ENCODE peak calls at places on chromosomes 3 and 15, in six cellular contexts. H, V, J, L, R and D are unnamed samples.

GRCh38 chr15:64090527-64090926 is 3.1 kb downstream of the CIAO2A start:
- DNase-seq in H (no peak), V (no peak), J (no peak), L (no peak), R (no peak), D (no peak)

GRCh38 chr3:150062492-150062891 is 91.8 kb upstream of the PFN2 start:
- DNase-seq in H (no peak), V (no peak), J (no peak), L (peak), R (no peak), D (no peak)

GRCh38 chr3:184167786-184168185 is 6.9 kb upstream of the AP2M1 start:
- DNase-seq in H (no peak), V (no peak), J (no peak), L (no peak), R (no peak), D (no peak)

GRCh38 chr15:60006808-60007346 is 2.8 kb downstream of the FOXB1 start:
- DNase-seq in H (no peak), V (no peak), J (no peak), L (peak), R (no peak), D (no peak)

GRCh38 chr3:71551286-71551919 is 32.1 kb downstream of the FOXP1 start:
- DNase-seq in H (no peak), V (no peak), J (no peak), L (no peak), R (no peak), D (no peak)

GRCh38 chr3:150469931-150470740 is 62.0 kb downstream of the TSC22D2 start:
- DNase-seq in H (no peak), V (no peak), J (no peak), L (no peak), R (no peak), D (peak)

GRCh38 chr3:37029516-37030163 is 36.3 kb downstream of the MLH1 start:
- DNase-seq in H (no peak), V (no peak), J (no peak), L (no peak), R (no peak), D (peak)

GRCh38 chr15:39896101-39896500 is 24.0 kb downstream of the GPR176 start:
- DNase-seq in H (no peak), V (no peak), J (no peak), L (no peak), R (no peak), D (no peak)

GRCh38 chr3:70728311-70728710 is 415.9 kb upstream of the MDFIC2 start:
- DNase-seq in H (no peak), V (no peak), J (no peak), L (no peak), R (no peak), D (no peak)

GRCh38 chr3:25130724-25131123 is 297.3 kb upstream of the RARB start:
- DNase-seq in H (no peak), V (no peak), J (no peak), L (no peak), R (no peak), D (no peak)

GRCh38 chr3:112261742-112262141 is 32.3 kb downstream of the SLC9C1 start:
- DNase-seq in H (no peak), V (no peak), J (no peak), L (no peak), R (no peak), D (no peak)

GRCh38 chr3:194161181-194162045 is 25.5 kb downstream of the HES1 start:
- DNase-seq in H (no peak), V (peak), J (no peak), L (no peak), R (no peak), D (no peak)

GRCh38 chr3:20462723-20463122 is 276.7 kb upstream of the SGO1 start:
- DNase-seq in H (no peak), V (no peak), J (no peak), L (no peak), R (no peak), D (no peak)

GRCh38 chr3:130974201-130974600 is 52.4 kb downstream of the ASTE1 start:
- DNase-seq in H (no peak), V (no peak), J (no peak), L (no peak), R (no peak), D (no peak)

GRCh38 chr15:66995257-66995656 is 70.1 kb upstream of the SMAD3 start:
- DNase-seq in H (no peak), V (no peak), J (no peak), L (no peak), R (no peak), D (no peak)

GRCh38 chr3:72569754-72570440 is 278.3 kb downstream of the SHQ1 start:
- DNase-seq in H (no peak), V (no peak), J (no peak), L (no peak), R (no peak), D (no peak)

GRCh38 chr3:149376728-149377407 is 581 bp downstream of the TM4SF1 start:
- DNase-seq in H (no peak), V (no peak), J (no peak), L (no peak), R (no peak), D (no peak)

GRCh38 chr3:138890555-138891187 is 55.9 kb upstream of the PIK3CB start:
- DNase-seq in H (no peak), V (no peak), J (no peak), L (no peak), R (no peak), D (no peak)

GRCh38 chr3:178152010-178152409 is 384.2 kb upstream of the KCNMB2 start:
- DNase-seq in H (no peak), V (no peak), J (no peak), L (no peak), R (no peak), D (no peak)

GRCh38 chr3:173553635-173554280 is 156.2 kb downstream of the NLGN1 start:
- DNase-seq in H (no peak), V (no peak), J (no peak), L (peak), R (peak), D (no peak)

GRCh38 chr15:42919794-42920280 is 741 bp downstream of the TTBK2 start:
- DNase-seq in H (no peak), V (no peak), J (no peak), L (peak), R (peak), D (no peak)

GRCh38 chr3:56364665-56365064 is 103.6 kb downstream of the ERC2 start:
- DNase-seq in H (no peak), V (no peak), J (no peak), L (no peak), R (no peak), D (no peak)

GRCh38 chr15:48703544-48703943 is 58.0 kb upstream of the FBN1 start:
- DNase-seq in H (no peak), V (no peak), J (no peak), L (no peak), R (no peak), D (no peak)

GRCh38 chr3:31448035-31448881 is 84.5 kb upstream of the STT3B start:
- DNase-seq in H (no peak), V (peak), J (no peak), L (peak), R (peak), D (no peak)

GRCh38 chr15:63094495-63094931 is 27.1 kb upstream of the LACTB start:
- DNase-seq in H (no peak), V (no peak), J (no peak), L (no peak), R (no peak), D (no peak)

GRCh38 chr3:118938183-118938961 is 96.3 kb downstream of the IGSF11 start:
- DNase-seq in H (no peak), V (no peak), J (no peak), L (no peak), R (no peak), D (no peak)

GRCh38 chr3:126121632-126122031 is 37.7 kb upstream of the SLC41A3 start:
- DNase-seq in H (no peak), V (peak), J (no peak), L (no peak), R (peak), D (no peak)

GRCh38 chr3:182212479-182213076 is 500.9 kb downstream of the SOX2 start:
- DNase-seq in H (no peak), V (peak), J (peak), L (no peak), R (peak), D (peak)

GRCh38 chr15:100131321-100132224 is 210.2 kb downstream of the ADAMTS17 start:
- DNase-seq in H (no peak), V (peak), J (no peak), L (peak), R (peak), D (no peak)

GRCh38 chr3:50318615-50319014 is 3.9 kb downstream of the HYAL2 start:
- DNase-seq in H (no peak), V (no peak), J (no peak), L (no peak), R (no peak), D (no peak)

GRCh38 chr3:54969652-54970051 is 41.8 kb upstream of the LRTM1 start:
- DNase-seq in H (no peak), V (no peak), J (no peak), L (no peak), R (no peak), D (no peak)

GRCh38 chr3:185175370-185175987 is 22.6 kb upstream of the C3orf70 start:
- DNase-seq in H (peak), V (peak), J (no peak), L (peak), R (peak), D (no peak)

GRCh38 chr3:17261627-17262369 is 377.0 kb downstream of the PLCL2 start:
- DNase-seq in H (no peak), V (no peak), J (no peak), L (no peak), R (no peak), D (no peak)

GRCh38 chr15:75589071-75589470 is 10.0 kb upstream of the PTPN9 start:
- DNase-seq in H (no peak), V (no peak), J (no peak), L (no peak), R (no peak), D (no peak)

GRCh38 chr3:31999902-32000439 is 18.4 kb downstream of the ZNF860 start:
- DNase-seq in H (no peak), V (no peak), J (no peak), L (no peak), R (no peak), D (no peak)

GRCh38 chr3:139460529-139460928 is 15.8 kb downstream of the RBP2 start:
- DNase-seq in H (no peak), V (no peak), J (no peak), L (no peak), R (no peak), D (no peak)

GRCh38 chr3:154548341-154548740 is 118.4 kb upstream of the GPR149 start:
- DNase-seq in H (no peak), V (no peak), J (no peak), L (no peak), R (no peak), D (no peak)

GRCh38 chr3:186598794-186599141 is 14.1 kb upstream of the AHSG start:
- DNase-seq in H (no peak), V (no peak), J (no peak), L (no peak), R (no peak), D (no peak)
- H3K27ac ChIP-seq in H (no peak), V (no peak), J (no peak), L (no peak), R (no peak), D (no peak)

GRCh38 chr3:57559526-57559925 is 3.5 kb downstream of the PDE12 start:
- DNase-seq in H (no peak), V (no peak), J (no peak), L (no peak), R (no peak), D (no peak)

GRCh38 chr3:57555738-57556458 is at the start of gene PDE12:
- DNase-seq in H (peak), V (peak), J (peak), L (peak), R (peak), D (peak)

GRCh38 chr3:57556459-57557087 is 499 bp downstream of the PDE12 start:
- DNase-seq in H (no peak), V (peak), J (no peak), L (no peak), R (no peak), D (no peak)

GRCh38 chr3:57555316-57555715 is 758 bp upstream of the PDE12 start:
- DNase-seq in H (no peak), V (no peak), J (no peak), L (no peak), R (no peak), D (no peak)

DNA sequence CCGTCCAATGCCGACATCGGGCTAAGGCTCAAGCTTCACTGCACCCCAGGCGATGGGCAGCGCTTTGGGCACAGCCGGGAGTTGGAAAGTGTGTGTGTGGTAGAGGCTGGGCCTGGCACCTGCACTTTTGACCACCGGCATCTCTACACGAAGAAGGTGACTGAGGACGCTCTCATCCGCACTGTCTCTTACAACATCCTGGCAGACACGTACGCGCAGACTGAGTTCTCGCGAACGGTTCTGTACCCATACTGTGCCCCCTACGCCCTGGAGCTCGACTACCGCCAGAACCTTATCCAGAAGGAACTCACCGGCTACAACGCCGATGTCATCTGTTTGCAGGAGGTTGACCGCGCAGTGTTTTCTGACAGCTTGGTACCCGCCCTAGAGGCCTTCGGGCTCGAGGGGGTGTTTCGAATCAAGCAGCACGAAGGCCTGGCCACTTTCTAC is 1.0 kb downstream of the PDE12 start:
- DNase-seq in H (no peak), V (peak), J (no peak), L (peak), R (peak), D (no peak)
- H3K27ac ChIP-seq in H (no peak), V (peak), J (peak), L (no peak), R (no peak), D (peak)

DNA sequence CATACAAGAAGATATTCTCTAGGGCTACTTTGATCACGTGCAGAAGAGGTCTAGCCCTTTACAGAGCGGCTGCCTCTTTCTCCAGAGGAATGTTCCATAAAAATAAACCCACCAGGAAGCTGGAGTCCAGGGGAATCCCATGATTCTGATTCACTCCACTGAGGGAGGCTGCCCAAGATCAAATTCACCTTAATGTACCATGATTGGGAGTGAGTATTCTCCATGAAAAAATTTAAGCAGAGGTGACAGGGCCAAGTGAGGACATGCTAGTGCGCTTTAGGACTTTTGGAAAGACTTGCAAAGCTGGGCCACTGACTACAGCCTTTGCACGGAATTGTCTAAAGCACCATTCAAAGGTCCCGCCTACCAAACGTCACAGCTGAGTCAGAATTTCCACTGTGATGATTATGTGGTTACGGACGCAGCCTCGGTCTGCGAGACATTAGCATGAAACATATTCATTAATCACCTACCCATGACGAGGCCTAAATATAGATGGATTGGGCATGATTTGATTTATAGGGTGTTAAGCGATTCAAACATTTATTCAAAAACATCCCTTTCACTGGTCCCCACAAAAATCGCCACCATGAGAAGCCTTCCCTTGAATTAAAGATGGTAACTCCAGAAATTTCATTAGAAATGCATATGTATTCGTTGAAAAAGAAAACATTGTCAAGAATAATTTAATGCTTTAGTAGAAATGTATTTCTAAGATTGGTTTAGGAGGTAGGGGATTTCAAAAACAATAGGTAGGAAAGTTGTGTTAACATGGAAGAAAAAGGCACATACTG is 152.6 kb downstream of the GREM1 start:
- DNase-seq in H (no peak), V (peak), J (no peak), L (no peak), R (no peak), D (no peak)
- H3K27ac ChIP-seq in H (no peak), V (peak), J (no peak), L (no peak), R (no peak), D (no peak)

GRCh38 chr3:170714562-170715535 is 129.0 kb upstream of the SLC7A14 start:
- DNase-seq in H (no peak), V (no peak), J (no peak), L (no peak), R (no peak), D (no peak)
- H3K27ac ChIP-seq in H (no peak), V (no peak), J (no peak), L (no peak), R (no peak), D (peak)

GRCh38 chr3:63331520-63331919 is 53.4 kb downstream of the SYNPR start:
- DNase-seq in H (no peak), V (no peak), J (no peak), L (no peak), R (no peak), D (no peak)
- H3K27ac ChIP-seq in H (no peak), V (no peak), J (no peak), L (no peak), R (no peak), D (no peak)